ENCODE peak calls at places on chromosomes 13 and 19, in seven cellular contexts. One of them, this sample, is unnamed. For H3K4me1, the result is how much of the 10 kb centered on the place peaks cover.

GRCh38 chr13:33123066-33123940 is 107.1 kb downstream of the KL start:
- DNase-seq in GM23338: peak
- DNase-seq in breast epithelium: no peak
- DNase-seq in stomach: no peak
- DNase-seq in psoas muscle: no peak
- DNase-seq in H9: no peak
- DNase-seq in IMR-90: peak
- DNase-seq in this sample: peak

GRCh38 chr19:49766007-49766937 is 529 bp upstream of the AP2A1 start:
- DNase-seq in GM23338: peak
- DNase-seq in stomach: peak
- DNase-seq in breast epithelium: peak
- DNase-seq in IMR-90: peak
- DNase-seq in H9: peak
- DNase-seq in psoas muscle: peak
- DNase-seq in this sample: peak

GRCh38 chr19:13150919-13151604 is 851 bp downstream of the IER2 start:
- DNase-seq in IMR-90: no peak
- DNase-seq in psoas muscle: no peak
- DNase-seq in stomach: no peak
- DNase-seq in H9: no peak
- DNase-seq in breast epithelium: peak
- DNase-seq in GM23338: no peak
- DNase-seq in this sample: no peak

GRCh38 chr19:41415154-41415571 is 12.0 kb downstream of the B3GNT8 start:
- DNase-seq in psoas muscle: peak
- DNase-seq in stomach: no peak
- DNase-seq in H9: no peak
- DNase-seq in GM23338: no peak
- DNase-seq in breast epithelium: no peak
- DNase-seq in IMR-90: no peak
- DNase-seq in this sample: no peak

GRCh38 chr19:36771275-36772231 is 1.1 kb downstream of the ZNF850 start:
- DNase-seq in GM23338: peak
- DNase-seq in IMR-90: peak
- DNase-seq in stomach: peak
- DNase-seq in breast epithelium: peak
- DNase-seq in H9: peak
- DNase-seq in psoas muscle: peak
- DNase-seq in this sample: peak

GRCh38 chr13:47226516-47226915 is 329.7 kb upstream of the HTR2A start:
- DNase-seq in stomach: no peak
- DNase-seq in GM23338: no peak
- DNase-seq in breast epithelium: no peak
- DNase-seq in H9: no peak
- DNase-seq in IMR-90: peak
- DNase-seq in psoas muscle: no peak
- DNase-seq in this sample: no peak

GRCh38 chr19:35975608-35976214 is 19.3 kb upstream of the SDHAF1 start:
- DNase-seq in GM23338: peak
- DNase-seq in breast epithelium: no peak
- DNase-seq in H9: no peak
- DNase-seq in IMR-90: peak
- DNase-seq in stomach: no peak
- DNase-seq in psoas muscle: no peak
- DNase-seq in this sample: peak

GRCh38 chr13:29918845-29919244 is 68.4 kb upstream of the UBL3 start:
- DNase-seq in IMR-90: peak
- DNase-seq in GM23338: no peak
- DNase-seq in breast epithelium: peak
- DNase-seq in H9: no peak
- DNase-seq in psoas muscle: no peak
- DNase-seq in stomach: peak
- DNase-seq in this sample: no peak

GRCh38 chr19:54317108-54317964 is 4.4 kb upstream of the LILRA5 start:
- DNase-seq in IMR-90: no peak
- DNase-seq in psoas muscle: no peak
- DNase-seq in H9: no peak
- DNase-seq in stomach: no peak
- DNase-seq in GM23338: peak
- DNase-seq in breast epithelium: no peak
- DNase-seq in this sample: no peak

GRCh38 chr13:110265682-110266430 is 41.1 kb downstream of the COL4A1 start:
- DNase-seq in GM23338: no peak
- DNase-seq in H9: no peak
- DNase-seq in stomach: no peak
- DNase-seq in IMR-90: no peak
- DNase-seq in breast epithelium: peak
- DNase-seq in psoas muscle: peak
- DNase-seq in this sample: peak

GRCh38 chr13:45718063-45718462 is 15.9 kb downstream of the CBY2 start:
- DNase-seq in H9: peak
- DNase-seq in IMR-90: peak
- DNase-seq in breast epithelium: no peak
- DNase-seq in stomach: no peak
- DNase-seq in psoas muscle: no peak
- DNase-seq in GM23338: peak
- DNase-seq in this sample: peak

GRCh38 chr13:78659450-78660110 is 625 bp upstream of the OBI1 start:
- DNase-seq in stomach: no peak
- DNase-seq in IMR-90: peak
- DNase-seq in psoas muscle: no peak
- DNase-seq in H9: no peak
- DNase-seq in GM23338: no peak
- DNase-seq in breast epithelium: no peak
- DNase-seq in this sample: no peak

GRCh38 chr19:47093841-47094240 is 19.7 kb downstream of the ZC3H4 start:
- DNase-seq in IMR-90: no peak
- DNase-seq in stomach: no peak
- DNase-seq in breast epithelium: no peak
- DNase-seq in psoas muscle: no peak
- DNase-seq in GM23338: no peak
- DNase-seq in H9: no peak
- DNase-seq in this sample: no peak

GRCh38 chr13:50511877-50512332 is 331.6 kb downstream of the DLEU7 start:
- DNase-seq in GM23338: no peak
- DNase-seq in psoas muscle: no peak
- DNase-seq in stomach: no peak
- DNase-seq in H9: no peak
- DNase-seq in breast epithelium: no peak
- DNase-seq in IMR-90: no peak
- DNase-seq in this sample: no peak

GRCh38 chr19:33226550-33227241 is 1.0 kb upstream of the SLC7A10 start:
- DNase-seq in GM23338: peak
- DNase-seq in H9: peak
- DNase-seq in IMR-90: no peak
- DNase-seq in psoas muscle: no peak
- DNase-seq in breast epithelium: no peak
- DNase-seq in stomach: peak
- DNase-seq in this sample: peak

GRCh38 chr19:50326101-50326664 is 3.0 kb downstream of the KCNC3 start:
- DNase-seq in breast epithelium: no peak
- DNase-seq in H9: no peak
- DNase-seq in GM23338: peak
- DNase-seq in IMR-90: no peak
- DNase-seq in psoas muscle: no peak
- DNase-seq in stomach: no peak
- DNase-seq in this sample: no peak

GRCh38 chr19:5048727-5049553 is 80.0 kb downstream of the KDM4B start:
- DNase-seq in stomach: no peak
- DNase-seq in IMR-90: peak
- DNase-seq in breast epithelium: no peak
- DNase-seq in psoas muscle: peak
- DNase-seq in GM23338: no peak
- DNase-seq in H9: no peak
- DNase-seq in this sample: peak

GRCh38 chr19:39532233-39533002 is at the start of gene EID2B:
- DNase-seq in stomach: peak
- DNase-seq in IMR-90: peak
- DNase-seq in breast epithelium: peak
- DNase-seq in GM23338: peak
- DNase-seq in H9: peak
- DNase-seq in psoas muscle: peak
- DNase-seq in this sample: peak

GRCh38 chr19:2236285-2237050 is at the start of the genes PLEKHJ1 and SF3A2:
- DNase-seq in psoas muscle: peak
- DNase-seq in H9: peak
- DNase-seq in stomach: peak
- DNase-seq in IMR-90: peak
- DNase-seq in breast epithelium: peak
- DNase-seq in GM23338: peak
- DNase-seq in this sample: peak
- H3K4me1 ChIP-seq in psoas muscle: under half
- H3K4me1 ChIP-seq in H9: under half
- H3K4me1 ChIP-seq in stomach: half or more
- H3K4me1 ChIP-seq in IMR-90: under half
- H3K4me1 ChIP-seq in breast epithelium: under half
- H3K4me1 ChIP-seq in GM23338: under half
- H3K4me1 ChIP-seq in this sample: under half

GRCh38 chr13:111399776-111400505 is 79.5 kb downstream of the TEX29 start:
- DNase-seq in GM23338: no peak
- DNase-seq in stomach: peak
- DNase-seq in breast epithelium: no peak
- DNase-seq in IMR-90: no peak
- DNase-seq in psoas muscle: no peak
- DNase-seq in H9: peak
- DNase-seq in this sample: no peak

GRCh38 chr13:111398196-111398595 is 77.8 kb downstream of the TEX29 start:
- DNase-seq in H9: no peak
- DNase-seq in GM23338: no peak
- DNase-seq in breast epithelium: peak
- DNase-seq in IMR-90: no peak
- DNase-seq in psoas muscle: no peak
- DNase-seq in stomach: peak
- DNase-seq in this sample: no peak

GRCh38 chr13:111397202-111397880 is 76.9 kb downstream of the TEX29 start:
- DNase-seq in GM23338: no peak
- DNase-seq in stomach: peak
- DNase-seq in H9: no peak
- DNase-seq in IMR-90: no peak
- DNase-seq in breast epithelium: no peak
- DNase-seq in psoas muscle: no peak
- DNase-seq in this sample: no peak

GRCh38 chr13:111399334-111399733 is 78.9 kb downstream of the TEX29 start:
- DNase-seq in IMR-90: no peak
- DNase-seq in psoas muscle: no peak
- DNase-seq in H9: peak
- DNase-seq in breast epithelium: no peak
- DNase-seq in stomach: no peak
- DNase-seq in GM23338: no peak
- DNase-seq in this sample: no peak

DNA sequence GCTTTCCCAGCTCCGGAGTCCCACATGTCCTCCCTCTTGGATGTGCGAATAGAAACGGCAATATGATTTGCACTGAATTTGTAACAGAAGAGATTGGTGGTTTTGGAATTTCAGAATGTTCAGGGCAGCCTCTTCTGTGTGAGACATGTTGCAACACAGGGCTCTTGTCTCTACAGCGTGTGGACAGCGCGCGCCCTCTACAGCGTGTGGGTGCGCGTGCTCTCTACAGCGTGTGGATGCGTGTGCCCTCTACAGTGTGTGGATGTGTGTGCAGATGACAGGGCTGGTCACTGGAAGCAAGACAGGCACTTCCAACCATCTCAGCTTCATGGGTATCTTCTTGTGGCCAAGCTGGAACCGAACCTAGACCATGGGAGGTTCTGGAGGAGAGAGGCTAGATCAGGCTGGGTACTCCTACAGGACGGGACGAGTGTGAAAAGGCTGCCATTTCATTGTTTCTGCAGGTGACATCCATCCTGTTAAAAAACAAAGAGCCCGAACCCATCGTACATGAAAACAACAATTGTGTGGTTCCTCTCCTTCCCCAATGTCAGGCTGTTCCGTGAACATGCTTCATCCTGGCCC is 78.4 kb downstream of the TEX29 start:
- DNase-seq in GM23338: no peak
- DNase-seq in breast epithelium: no peak
- DNase-seq in H9: no peak
- DNase-seq in stomach: peak
- DNase-seq in psoas muscle: no peak
- DNase-seq in IMR-90: no peak
- DNase-seq in this sample: no peak
- H3K4me1 ChIP-seq in GM23338: under half
- H3K4me1 ChIP-seq in breast epithelium: under half
- H3K4me1 ChIP-seq in H9: under half
- H3K4me1 ChIP-seq in stomach: under half
- H3K4me1 ChIP-seq in psoas muscle: under half
- H3K4me1 ChIP-seq in IMR-90: under half
- H3K4me1 ChIP-seq in this sample: under half

GRCh38 chr19:55676384-55676783 is 1.4 kb downstream of the EPN1 start:
- DNase-seq in breast epithelium: no peak
- DNase-seq in psoas muscle: no peak
- DNase-seq in IMR-90: peak
- DNase-seq in stomach: peak
- DNase-seq in GM23338: no peak
- DNase-seq in H9: no peak
- DNase-seq in this sample: no peak

GRCh38 chr19:55674459-55674840 is 576 bp upstream of the EPN1 start:
- DNase-seq in H9: no peak
- DNase-seq in GM23338: no peak
- DNase-seq in psoas muscle: no peak
- DNase-seq in IMR-90: no peak
- DNase-seq in stomach: no peak
- DNase-seq in breast epithelium: no peak
- DNase-seq in this sample: no peak

GRCh38 chr19:55675661-55676354 is 782 bp downstream of the EPN1 start:
- DNase-seq in psoas muscle: no peak
- DNase-seq in H9: no peak
- DNase-seq in GM23338: no peak
- DNase-seq in breast epithelium: no peak
- DNase-seq in stomach: no peak
- DNase-seq in IMR-90: no peak
- DNase-seq in this sample: no peak

GRCh38 chr19:55673889-55674288 is 1.1 kb upstream of the EPN1 start:
- DNase-seq in stomach: no peak
- DNase-seq in H9: no peak
- DNase-seq in GM23338: no peak
- DNase-seq in IMR-90: no peak
- DNase-seq in psoas muscle: no peak
- DNase-seq in breast epithelium: no peak
- DNase-seq in this sample: no peak

GRCh38 chr19:55674841-55675660 is at the start of gene EPN1:
- DNase-seq in IMR-90: peak
- DNase-seq in psoas muscle: peak
- DNase-seq in stomach: peak
- DNase-seq in GM23338: peak
- DNase-seq in breast epithelium: peak
- DNase-seq in H9: peak
- DNase-seq in this sample: peak
- H3K4me1 ChIP-seq in IMR-90: under half
- H3K4me1 ChIP-seq in psoas muscle: under half
- H3K4me1 ChIP-seq in stomach: under half
- H3K4me1 ChIP-seq in GM23338: under half
- H3K4me1 ChIP-seq in breast epithelium: under half
- H3K4me1 ChIP-seq in H9: under half
- H3K4me1 ChIP-seq in this sample: under half

DNA sequence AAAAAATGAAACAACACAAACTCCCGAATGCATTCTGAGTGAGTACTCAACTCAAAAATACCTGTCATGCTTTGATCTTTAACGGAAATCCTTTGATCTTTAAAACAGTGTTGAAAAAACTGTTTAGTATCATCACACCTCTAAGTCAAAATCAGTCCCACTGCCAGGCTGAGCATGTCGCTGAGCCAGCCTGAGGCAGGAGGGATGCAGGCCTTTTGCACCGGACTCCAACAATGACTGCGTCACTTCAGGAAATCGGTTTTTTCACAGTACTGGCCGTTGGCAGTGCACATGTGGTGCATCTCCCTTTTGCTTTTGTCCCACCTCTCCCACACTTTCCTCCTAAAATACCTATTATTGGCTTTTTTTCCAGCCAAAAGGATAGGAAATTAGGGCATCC is 78.2 kb downstream of the SHISA2 start:
- DNase-seq in breast epithelium: no peak
- DNase-seq in stomach: no peak
- DNase-seq in H9: no peak
- DNase-seq in GM23338: no peak
- DNase-seq in IMR-90: no peak
- DNase-seq in psoas muscle: no peak
- DNase-seq in this sample: no peak
- H3K4me1 ChIP-seq in breast epithelium: under half
- H3K4me1 ChIP-seq in stomach: under half
- H3K4me1 ChIP-seq in H9: under half
- H3K4me1 ChIP-seq in GM23338: half or more
- H3K4me1 ChIP-seq in IMR-90: under half
- H3K4me1 ChIP-seq in psoas muscle: under half
- H3K4me1 ChIP-seq in this sample: under half